ENCODE peak calls at places on chromosomes 4 and X, in seven cellular contexts. One of them, this sample, is unnamed.

GRCh38 chr4:74105656-74106275 is 6.8 kb upstream of the CXCL2 start:
- DNase-seq in thoracic aorta: no peak
- DNase-seq in breast epithelium: no peak
- DNase-seq in psoas muscle: peak
- DNase-seq in thyroid gland: no peak
- DNase-seq in pancreas: no peak
- DNase-seq in upper lobe of left lung: no peak
- DNase-seq in this sample: no peak

GRCh38 chr4:10529891-10530786 is 72.9 kb upstream of the ZNF518B start:
- DNase-seq in thoracic aorta: no peak
- DNase-seq in breast epithelium: no peak
- DNase-seq in psoas muscle: no peak
- DNase-seq in thyroid gland: no peak
- DNase-seq in pancreas: no peak
- DNase-seq in upper lobe of left lung: no peak
- DNase-seq in this sample: no peak

GRCh38 chr4:135185256-135185655 is 983.7 kb upstream of the PABPC4L start:
- DNase-seq in thoracic aorta: no peak
- DNase-seq in breast epithelium: no peak
- DNase-seq in psoas muscle: no peak
- DNase-seq in thyroid gland: no peak
- DNase-seq in pancreas: no peak
- DNase-seq in upper lobe of left lung: no peak
- DNase-seq in this sample: no peak

GRCh38 chrX:133586443-133586842 is 171.2 kb upstream of the GPC4 start:
- DNase-seq in thoracic aorta: no peak
- DNase-seq in breast epithelium: no peak
- DNase-seq in psoas muscle: no peak
- DNase-seq in thyroid gland: no peak
- DNase-seq in pancreas: no peak
- DNase-seq in upper lobe of left lung: no peak
- DNase-seq in this sample: no peak

GRCh38 chrX:150690126-150690525 is 3.1 kb upstream of the MTMR1 start:
- DNase-seq in thoracic aorta: no peak
- DNase-seq in breast epithelium: no peak
- DNase-seq in psoas muscle: no peak
- DNase-seq in thyroid gland: no peak
- DNase-seq in pancreas: no peak
- DNase-seq in upper lobe of left lung: no peak
- DNase-seq in this sample: no peak

GRCh38 chrX:151723156-151723760 is 7.4 kb downstream of the FATE1 start:
- DNase-seq in thoracic aorta: no peak
- DNase-seq in breast epithelium: no peak
- DNase-seq in psoas muscle: no peak
- DNase-seq in thyroid gland: no peak
- DNase-seq in pancreas: no peak
- DNase-seq in upper lobe of left lung: no peak
- DNase-seq in this sample: no peak

GRCh38 chr4:186010821-186011220 is 58.1 kb upstream of the TLR3 start:
- DNase-seq in thoracic aorta: no peak
- DNase-seq in breast epithelium: no peak
- DNase-seq in psoas muscle: no peak
- DNase-seq in thyroid gland: no peak
- DNase-seq in pancreas: no peak
- DNase-seq in upper lobe of left lung: no peak
- DNase-seq in this sample: no peak

GRCh38 chr4:174394915-174395314 is 111.2 kb downstream of the CEP44 start:
- DNase-seq in thoracic aorta: no peak
- DNase-seq in breast epithelium: no peak
- DNase-seq in psoas muscle: no peak
- DNase-seq in thyroid gland: no peak
- DNase-seq in pancreas: no peak
- DNase-seq in upper lobe of left lung: no peak
- DNase-seq in this sample: no peak

GRCh38 chr4:146520894-146521542 is 722 bp downstream of the SLC10A7 start:
- DNase-seq in thoracic aorta: no peak
- DNase-seq in breast epithelium: no peak
- DNase-seq in psoas muscle: no peak
- DNase-seq in thyroid gland: peak
- DNase-seq in pancreas: peak
- DNase-seq in upper lobe of left lung: peak
- DNase-seq in this sample: no peak

GRCh38 chr4:182089326-182089725 is 153.9 kb upstream of the TENM3 start:
- DNase-seq in thoracic aorta: no peak
- DNase-seq in breast epithelium: no peak
- DNase-seq in psoas muscle: no peak
- DNase-seq in thyroid gland: peak
- DNase-seq in pancreas: peak
- DNase-seq in upper lobe of left lung: no peak
- DNase-seq in this sample: no peak
- TF ChIP-seq CTCF in thoracic aorta: no peak
- TF ChIP-seq CTCF in breast epithelium: no peak
- TF ChIP-seq CTCF in psoas muscle: no peak
- TF ChIP-seq CTCF in thyroid gland: peak
- TF ChIP-seq CTCF in pancreas: no peak
- TF ChIP-seq CTCF in upper lobe of left lung: no peak
- TF ChIP-seq CTCF in this sample: no peak

GRCh38 chr4:99317354-99317753 is 3.8 kb downstream of the ADH1B start:
- DNase-seq in thoracic aorta: no peak
- DNase-seq in breast epithelium: no peak
- DNase-seq in psoas muscle: no peak
- DNase-seq in thyroid gland: no peak
- DNase-seq in pancreas: no peak
- DNase-seq in upper lobe of left lung: no peak
- DNase-seq in this sample: no peak
- H3K27ac ChIP-seq in thoracic aorta: peak
- H3K27ac ChIP-seq in breast epithelium: peak
- H3K27ac ChIP-seq in psoas muscle: no peak
- H3K27ac ChIP-seq in thyroid gland: no peak
- H3K27ac ChIP-seq in pancreas: no peak
- H3K27ac ChIP-seq in upper lobe of left lung: peak
- H3K27ac ChIP-seq in this sample: peak

GRCh38 chr4:95050980-95051688 is 293.4 kb downstream of the BMPR1B start:
- DNase-seq in thoracic aorta: no peak
- DNase-seq in breast epithelium: no peak
- DNase-seq in psoas muscle: peak
- DNase-seq in thyroid gland: peak
- DNase-seq in pancreas: no peak
- DNase-seq in upper lobe of left lung: no peak
- DNase-seq in this sample: no peak
- H3K4me3 ChIP-seq in thoracic aorta: peak
- H3K4me3 ChIP-seq in breast epithelium: no peak
- H3K4me3 ChIP-seq in psoas muscle: peak
- H3K4me3 ChIP-seq in thyroid gland: no peak
- H3K4me3 ChIP-seq in pancreas: no peak
- H3K4me3 ChIP-seq in upper lobe of left lung: no peak
- H3K4me3 ChIP-seq in this sample: no peak

GRCh38 chrX:155215443-155216178 is 649 bp upstream of the VBP1 start:
- DNase-seq in thoracic aorta: no peak
- DNase-seq in breast epithelium: no peak
- DNase-seq in psoas muscle: no peak
- DNase-seq in thyroid gland: no peak
- DNase-seq in pancreas: no peak
- DNase-seq in upper lobe of left lung: no peak
- DNase-seq in this sample: no peak

GRCh38 chrX:155213731-155214130 is 2.5 kb upstream of the VBP1 start:
- DNase-seq in thoracic aorta: no peak
- DNase-seq in breast epithelium: no peak
- DNase-seq in psoas muscle: no peak
- DNase-seq in thyroid gland: no peak
- DNase-seq in pancreas: no peak
- DNase-seq in upper lobe of left lung: no peak
- DNase-seq in this sample: no peak

GRCh38 chrX:155218777-155219176 is 2.5 kb downstream of the VBP1 start:
- DNase-seq in thoracic aorta: no peak
- DNase-seq in breast epithelium: no peak
- DNase-seq in psoas muscle: no peak
- DNase-seq in thyroid gland: no peak
- DNase-seq in pancreas: no peak
- DNase-seq in upper lobe of left lung: no peak
- DNase-seq in this sample: no peak

GRCh38 chrX:155216940-155217450 is 735 bp downstream of the VBP1 start:
- DNase-seq in thoracic aorta: no peak
- DNase-seq in breast epithelium: no peak
- DNase-seq in psoas muscle: no peak
- DNase-seq in thyroid gland: peak
- DNase-seq in pancreas: no peak
- DNase-seq in upper lobe of left lung: no peak
- DNase-seq in this sample: no peak

DNA sequence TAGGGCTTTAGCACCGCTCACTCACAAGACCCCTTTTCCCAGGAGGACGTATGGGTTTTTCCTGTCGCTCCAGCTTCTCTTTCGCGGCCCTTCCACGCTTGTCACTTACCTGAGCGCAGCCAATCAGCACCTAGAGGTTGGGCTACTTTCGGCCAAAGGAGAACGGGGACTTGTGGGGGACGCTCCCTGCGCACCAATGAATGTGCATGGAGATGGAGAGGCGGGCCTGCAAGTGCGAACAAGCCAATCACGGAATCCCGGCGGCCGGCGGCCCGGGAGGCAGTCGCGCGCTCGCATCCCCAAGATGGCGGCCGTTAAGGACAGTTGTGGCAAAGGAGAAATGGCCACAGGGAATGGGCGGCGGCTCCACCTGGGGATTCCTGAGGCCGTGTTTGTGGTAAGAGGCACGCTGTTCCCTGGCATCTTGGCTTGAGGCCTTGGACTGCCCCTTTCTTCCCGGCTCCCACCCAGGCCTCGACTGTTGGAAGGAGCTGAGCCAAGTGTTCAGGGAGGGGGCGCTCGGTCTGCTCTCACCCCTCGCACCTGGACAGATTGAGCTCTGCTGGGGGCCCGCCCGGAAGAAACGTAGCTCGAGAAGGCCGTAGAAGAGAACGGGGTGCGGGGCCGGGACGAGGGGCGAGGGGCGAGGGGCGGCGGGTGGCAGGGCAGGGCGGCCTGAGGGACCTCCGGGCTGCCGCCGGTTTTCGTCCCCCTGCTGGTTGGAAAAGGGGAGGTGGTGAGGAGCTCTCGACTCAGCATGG is at the start of gene VBP1:
- DNase-seq in thoracic aorta: peak
- DNase-seq in breast epithelium: peak
- DNase-seq in psoas muscle: peak
- DNase-seq in thyroid gland: peak
- DNase-seq in pancreas: peak
- DNase-seq in upper lobe of left lung: peak
- DNase-seq in this sample: peak
- TF ChIP-seq CTCF in thoracic aorta: peak
- TF ChIP-seq CTCF in breast epithelium: no peak
- TF ChIP-seq CTCF in psoas muscle: peak
- TF ChIP-seq CTCF in thyroid gland: no peak
- TF ChIP-seq CTCF in pancreas: peak
- TF ChIP-seq CTCF in upper lobe of left lung: peak
- TF ChIP-seq CTCF in this sample: peak

DNA sequence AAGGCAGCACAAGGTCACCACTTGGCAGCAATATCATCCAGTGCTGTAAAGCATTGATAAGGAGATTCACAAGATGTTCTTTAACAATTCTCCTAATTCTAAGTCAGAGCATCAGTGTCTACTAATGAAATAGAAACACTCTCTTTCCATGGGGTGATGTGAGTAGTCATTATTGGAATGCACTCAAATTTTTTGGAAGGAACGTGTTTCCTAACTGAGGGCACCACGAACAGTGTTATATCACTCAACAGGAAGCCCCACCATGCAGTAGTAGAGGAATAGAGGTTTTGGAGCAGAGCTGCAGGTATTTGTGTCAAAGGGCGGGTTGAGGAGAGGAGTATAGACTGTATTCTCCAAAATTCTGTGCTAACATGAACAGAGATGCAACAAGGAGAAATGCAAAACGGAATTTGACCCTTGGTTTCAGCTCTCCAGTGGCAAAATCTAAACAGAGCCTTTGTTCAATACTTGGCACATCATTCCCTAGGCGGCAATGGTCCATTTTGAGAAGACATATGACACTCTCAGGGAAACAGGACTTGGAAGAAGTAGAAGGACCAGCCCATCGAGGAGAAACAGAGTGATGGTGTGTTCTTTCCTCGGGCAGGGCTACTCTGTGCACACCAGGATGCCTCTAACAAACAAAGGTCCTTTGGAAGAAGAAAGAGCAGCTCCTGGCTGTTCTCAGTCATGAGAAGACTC is 98.9 kb downstream of the CPEB2 start:
- DNase-seq in thoracic aorta: no peak
- DNase-seq in breast epithelium: no peak
- DNase-seq in psoas muscle: no peak
- DNase-seq in thyroid gland: no peak
- DNase-seq in pancreas: no peak
- DNase-seq in upper lobe of left lung: no peak
- DNase-seq in this sample: no peak
- H3K27ac ChIP-seq in thoracic aorta: no peak
- H3K27ac ChIP-seq in breast epithelium: no peak
- H3K27ac ChIP-seq in psoas muscle: no peak
- H3K27ac ChIP-seq in thyroid gland: no peak
- H3K27ac ChIP-seq in pancreas: no peak
- H3K27ac ChIP-seq in upper lobe of left lung: no peak
- H3K27ac ChIP-seq in this sample: no peak

GRCh38 chr4:143700420-143701352 is at the start of gene FREM3:
- DNase-seq in thoracic aorta: no peak
- DNase-seq in breast epithelium: no peak
- DNase-seq in psoas muscle: no peak
- DNase-seq in thyroid gland: peak
- DNase-seq in pancreas: no peak
- DNase-seq in upper lobe of left lung: no peak
- DNase-seq in this sample: no peak

GRCh38 chr4:143701365-143701764 is 890 bp upstream of the FREM3 start:
- DNase-seq in thoracic aorta: no peak
- DNase-seq in breast epithelium: no peak
- DNase-seq in psoas muscle: no peak
- DNase-seq in thyroid gland: no peak
- DNase-seq in pancreas: no peak
- DNase-seq in upper lobe of left lung: no peak
- DNase-seq in this sample: no peak

GRCh38 chr4:143699331-143700059 is 980 bp downstream of the FREM3 start:
- DNase-seq in thoracic aorta: no peak
- DNase-seq in breast epithelium: no peak
- DNase-seq in psoas muscle: no peak
- DNase-seq in thyroid gland: no peak
- DNase-seq in pancreas: no peak
- DNase-seq in upper lobe of left lung: no peak
- DNase-seq in this sample: no peak

DNA sequence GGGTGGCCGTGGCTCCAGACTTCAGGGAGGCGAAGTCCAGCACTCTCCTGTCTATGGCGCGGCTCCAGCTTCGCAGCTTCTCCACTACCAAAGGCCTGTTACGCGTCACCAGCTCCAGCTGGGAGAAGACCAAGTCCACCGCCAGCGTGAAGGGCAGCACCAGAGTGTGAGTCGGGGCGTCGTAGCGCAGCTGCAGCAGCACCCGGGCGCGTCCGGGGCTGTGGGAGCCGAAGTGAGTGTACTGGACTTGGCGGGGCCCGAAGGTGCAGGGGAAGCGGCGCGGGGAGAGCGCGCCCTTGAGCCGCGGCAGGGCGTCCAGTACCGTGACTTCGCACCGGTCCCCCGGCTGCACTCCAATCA is 435 bp downstream of the FREM3 start:
- DNase-seq in thoracic aorta: no peak
- DNase-seq in breast epithelium: no peak
- DNase-seq in psoas muscle: peak
- DNase-seq in thyroid gland: peak
- DNase-seq in pancreas: no peak
- DNase-seq in upper lobe of left lung: no peak
- DNase-seq in this sample: no peak
- H3K4me3 ChIP-seq in thoracic aorta: peak
- H3K4me3 ChIP-seq in breast epithelium: peak
- H3K4me3 ChIP-seq in psoas muscle: peak
- H3K4me3 ChIP-seq in thyroid gland: no peak
- H3K4me3 ChIP-seq in pancreas: peak
- H3K4me3 ChIP-seq in upper lobe of left lung: peak
- H3K4me3 ChIP-seq in this sample: peak

This sample was measured in lower lobe of right lung.